ENCODE peak calls at places on chromosomes 12 and 14, in eight cellular contexts. B is lung, G is fibroblast of pulmonary artery, M is NCI-H748 treated with DMSO at 0.1 percent for 48 hours, Y is fibroblast of lung, O is Kasumi-1, C is LHCN-M2, A is T-cell. X is an unnamed sample.

GRCh38 chr12:8554451-8555195 is 13.9 kb upstream of the CLEC4E start:
- DNase-seq in B (no peak), G (peak; percentile 52), M (no peak), Y (peak; percentile 60), O (no peak), C (peak; percentile 21), A (no peak), X (no peak)

GRCh38 chr12:108642269-108642870 is 8.7 kb upstream of the SELPLG start:
- DNase-seq in B (no peak), G (no peak), M (no peak), Y (no peak), O (no peak), C (peak; percentile 93), A (no peak), X (no peak)

GRCh38 chr12:91964501-91964900 is 181.1 kb downstream of the BTG1 start:
- DNase-seq in B (no peak), G (no peak), M (no peak), Y (peak; percentile 44), O (no peak), C (no peak), A (no peak), X (no peak)

GRCh38 chr14:19823178-19823577 is 19.6 kb downstream of the OR4N2 start:
- DNase-seq in B (no peak), G (no peak), M (no peak), Y (no peak), O (no peak), C (peak; percentile 28), A (no peak), X (no peak)

GRCh38 chr12:9221476-9221875 is 13.3 kb upstream of the PZP start:
- DNase-seq in B (no peak), G (no peak), M (no peak), Y (no peak), O (no peak), C (peak; percentile 0), A (no peak), X (no peak)

GRCh38 chr12:110931315-110931728 is 10.9 kb upstream of the MYL2 start:
- DNase-seq in B (no peak), G (no peak), M (no peak), Y (no peak), O (no peak), C (peak; percentile 9), A (no peak), X (no peak)

GRCh38 chr14:68547305-68548193 is 245.3 kb downstream of the ZFP36L1 start:
- DNase-seq in B (peak; percentile 71), G (peak; percentile 95), M (no peak), Y (peak; percentile 90), O (no peak), C (peak; percentile 99), A (no peak), X (no peak)

GRCh38 chr14:101791919-101792572 is 30.5 kb downstream of the PPP2R5C start:
- DNase-seq in B (no peak), G (peak; percentile 71), M (no peak), Y (peak; percentile 61), O (no peak), C (peak; percentile 77), A (no peak), X (no peak)

GRCh38 chr12:108338915-108339657 is at the start of gene CMKLR1:
- DNase-seq in B (no peak), G (no peak), M (no peak), Y (no peak), O (no peak), C (peak; percentile 63), A (no peak), X (peak; percentile 59)

GRCh38 chr14:95943699-95944098 is 67.1 kb downstream of the TUNAR start:
- DNase-seq in B (no peak), G (no peak), M (peak; percentile 9), Y (no peak), O (no peak), C (no peak), A (no peak), X (no peak)

GRCh38 chr12:130240831-130241590 is 78.7 kb downstream of the FZD10 start:
- DNase-seq in B (no peak), G (no peak), M (no peak), Y (no peak), O (no peak), C (no peak), A (no peak), X (no peak)

X was measured in pancreas.